ENCODE peak calls at places on chromosomes 11 and 22, in six cellular contexts. One of them, this sample, is unnamed.

GRCh38 chr11:43934359-43935130 is 7.9 kb upstream of the C11orf96 start:
- DNase-seq in astrocyte of the spinal cord: no peak
- DNase-seq in colonic mucosa: no peak
- DNase-seq in natural killer cell: no peak
- DNase-seq in fibroblast of lung: no peak
- DNase-seq in Calu3: no peak
- DNase-seq in this sample: no peak

GRCh38 chr11:36044636-36045035 is 100.8 kb downstream of the LDLRAD3 start:
- DNase-seq in astrocyte of the spinal cord: no peak
- DNase-seq in colonic mucosa: no peak
- DNase-seq in natural killer cell: no peak
- DNase-seq in fibroblast of lung: no peak
- DNase-seq in Calu3: no peak
- DNase-seq in this sample: no peak

GRCh38 chr11:114260077-114260476 is 36.1 kb upstream of the NNMT start:
- DNase-seq in astrocyte of the spinal cord: no peak
- DNase-seq in colonic mucosa: no peak
- DNase-seq in natural killer cell: no peak
- DNase-seq in fibroblast of lung: no peak
- DNase-seq in Calu3: no peak
- DNase-seq in this sample: no peak

GRCh38 chr11:78961186-78961782 is 386.6 kb upstream of the NARS2 start:
- DNase-seq in astrocyte of the spinal cord: peak
- DNase-seq in colonic mucosa: peak
- DNase-seq in natural killer cell: no peak
- DNase-seq in fibroblast of lung: peak
- DNase-seq in Calu3: peak
- DNase-seq in this sample: peak

GRCh38 chr22:41770715-41771452 is 29.6 kb upstream of the CCDC134 start:
- DNase-seq in astrocyte of the spinal cord: no peak
- DNase-seq in colonic mucosa: no peak
- DNase-seq in natural killer cell: no peak
- DNase-seq in fibroblast of lung: no peak
- DNase-seq in Calu3: no peak
- DNase-seq in this sample: no peak

GRCh38 chr11:114563077-114563476 is 3.4 kb upstream of the NXPE1 start:
- DNase-seq in astrocyte of the spinal cord: no peak
- DNase-seq in colonic mucosa: no peak
- DNase-seq in natural killer cell: no peak
- DNase-seq in fibroblast of lung: no peak
- DNase-seq in Calu3: no peak
- DNase-seq in this sample: no peak

GRCh38 chr11:58813693-58814092 is 30.8 kb downstream of the GLYATL2 start:
- DNase-seq in astrocyte of the spinal cord: peak
- DNase-seq in colonic mucosa: no peak
- DNase-seq in natural killer cell: no peak
- DNase-seq in fibroblast of lung: no peak
- DNase-seq in Calu3: no peak
- DNase-seq in this sample: no peak

GRCh38 chr22:41445171-41446056 is 1.2 kb downstream of the TOB2 start:
- DNase-seq in astrocyte of the spinal cord: peak
- DNase-seq in colonic mucosa: peak
- DNase-seq in natural killer cell: no peak
- DNase-seq in fibroblast of lung: no peak
- DNase-seq in Calu3: no peak
- DNase-seq in this sample: no peak

GRCh38 chr11:59753650-59754493 is 1.3 kb upstream of the STX3 start:
- DNase-seq in astrocyte of the spinal cord: peak
- DNase-seq in colonic mucosa: peak
- DNase-seq in natural killer cell: peak
- DNase-seq in fibroblast of lung: peak
- DNase-seq in Calu3: peak
- DNase-seq in this sample: peak

GRCh38 chr11:108708173-108708572 is 43.3 kb downstream of the DDX10 start:
- DNase-seq in astrocyte of the spinal cord: no peak
- DNase-seq in colonic mucosa: no peak
- DNase-seq in natural killer cell: no peak
- DNase-seq in fibroblast of lung: no peak
- DNase-seq in Calu3: no peak
- DNase-seq in this sample: no peak

GRCh38 chr11:108705061-108705460 is 40.2 kb downstream of the DDX10 start:
- DNase-seq in astrocyte of the spinal cord: no peak
- DNase-seq in colonic mucosa: no peak
- DNase-seq in natural killer cell: no peak
- DNase-seq in fibroblast of lung: no peak
- DNase-seq in Calu3: no peak
- DNase-seq in this sample: no peak

GRCh38 chr11:108713076-108713790 is 48.4 kb downstream of the DDX10 start:
- DNase-seq in astrocyte of the spinal cord: peak
- DNase-seq in colonic mucosa: no peak
- DNase-seq in natural killer cell: no peak
- DNase-seq in fibroblast of lung: peak
- DNase-seq in Calu3: no peak
- DNase-seq in this sample: peak

GRCh38 chr11:108715239-108715638 is 50.4 kb downstream of the DDX10 start:
- DNase-seq in astrocyte of the spinal cord: no peak
- DNase-seq in colonic mucosa: no peak
- DNase-seq in natural killer cell: no peak
- DNase-seq in fibroblast of lung: no peak
- DNase-seq in Calu3: no peak
- DNase-seq in this sample: no peak

DNA sequence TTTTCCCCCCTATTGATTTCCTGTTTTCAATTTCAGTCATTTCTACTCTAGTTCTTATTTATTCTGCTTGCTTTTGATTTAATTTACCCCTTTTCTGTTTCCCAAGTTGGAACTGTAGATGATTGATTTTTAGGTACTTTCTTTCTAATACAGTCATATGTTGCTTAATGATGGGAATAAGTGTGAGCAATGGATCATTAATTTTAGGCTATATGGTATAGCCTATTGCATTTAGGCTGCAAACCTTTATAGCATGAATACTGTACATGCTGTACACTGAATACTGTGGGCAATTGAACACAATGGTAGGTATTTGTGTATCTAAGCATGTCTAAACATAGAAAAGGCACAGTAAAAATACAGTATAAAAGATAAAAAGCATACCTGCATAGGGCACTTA is 44.9 kb downstream of the DDX10 start:
- DNase-seq in astrocyte of the spinal cord: no peak
- DNase-seq in colonic mucosa: no peak
- DNase-seq in natural killer cell: no peak
- DNase-seq in fibroblast of lung: no peak
- DNase-seq in Calu3: no peak
- DNase-seq in this sample: no peak
- TF ChIP-seq CTCF in astrocyte of the spinal cord: no peak
- TF ChIP-seq CTCF in colonic mucosa: no peak
- TF ChIP-seq CTCF in natural killer cell: no peak
- TF ChIP-seq CTCF in fibroblast of lung: no peak
- TF ChIP-seq CTCF in Calu3: no peak
- TF ChIP-seq CTCF in this sample: no peak

DNA sequence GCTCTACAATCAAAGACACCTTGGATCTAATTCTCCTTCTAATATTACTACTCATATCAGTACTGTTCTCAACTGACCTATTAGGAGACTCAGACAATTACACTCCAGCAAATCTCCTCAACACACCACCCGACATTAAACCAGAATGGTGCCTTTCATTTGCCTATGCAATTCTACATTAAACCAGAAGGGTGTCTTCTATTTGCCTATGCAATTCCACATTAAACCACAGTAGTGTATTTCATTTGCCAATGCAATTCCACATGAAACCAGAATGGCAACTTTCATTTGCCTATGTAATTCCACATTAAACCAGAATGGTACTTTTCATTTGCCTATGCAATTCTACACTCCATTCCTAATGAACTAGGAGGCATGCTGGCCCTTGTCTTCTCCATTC is 15.3 kb upstream of the APOL3 start:
- DNase-seq in astrocyte of the spinal cord: no peak
- DNase-seq in colonic mucosa: no peak
- DNase-seq in natural killer cell: no peak
- DNase-seq in fibroblast of lung: no peak
- DNase-seq in Calu3: no peak
- DNase-seq in this sample: no peak
- TF ChIP-seq CTCF in astrocyte of the spinal cord: no peak
- TF ChIP-seq CTCF in colonic mucosa: no peak
- TF ChIP-seq CTCF in natural killer cell: no peak
- TF ChIP-seq CTCF in fibroblast of lung: no peak
- TF ChIP-seq CTCF in Calu3: no peak
- TF ChIP-seq CTCF in this sample: no peak

DNA sequence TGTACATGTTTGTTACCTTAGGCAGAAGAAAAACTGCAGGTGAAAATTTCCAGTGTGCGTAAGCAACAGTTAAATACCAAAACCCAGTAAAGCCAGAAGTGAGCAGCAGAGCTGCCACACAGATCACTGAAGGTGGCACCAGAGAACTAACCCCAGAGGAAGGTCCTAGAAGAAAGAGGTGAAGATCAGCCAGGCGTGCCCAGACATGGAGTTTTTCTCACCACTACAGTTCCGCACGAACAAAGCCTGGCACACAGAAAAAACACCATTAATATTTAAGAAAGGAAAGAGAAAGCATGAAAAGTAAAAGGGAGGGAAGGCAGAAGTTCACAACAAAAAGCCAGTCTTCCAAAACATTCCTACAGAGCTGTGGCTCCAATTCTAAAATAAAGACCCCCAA is 60.7 kb downstream of the STK33 start:
- DNase-seq in astrocyte of the spinal cord: no peak
- DNase-seq in colonic mucosa: no peak
- DNase-seq in natural killer cell: no peak
- DNase-seq in fibroblast of lung: no peak
- DNase-seq in Calu3: no peak
- DNase-seq in this sample: peak
- TF ChIP-seq CTCF in astrocyte of the spinal cord: no peak
- TF ChIP-seq CTCF in colonic mucosa: no peak
- TF ChIP-seq CTCF in natural killer cell: no peak
- TF ChIP-seq CTCF in fibroblast of lung: no peak
- TF ChIP-seq CTCF in Calu3: no peak
- TF ChIP-seq CTCF in this sample: peak

GRCh38 chr22:20180640-20181039 is 29.8 kb upstream of the CCDC188 start:
- DNase-seq in astrocyte of the spinal cord: no peak
- DNase-seq in colonic mucosa: no peak
- DNase-seq in natural killer cell: no peak
- DNase-seq in fibroblast of lung: no peak
- DNase-seq in Calu3: no peak
- DNase-seq in this sample: no peak

GRCh38 chr22:20181194-20181931 is 30.5 kb upstream of the CCDC188 start:
- DNase-seq in astrocyte of the spinal cord: no peak
- DNase-seq in colonic mucosa: no peak
- DNase-seq in natural killer cell: no peak
- DNase-seq in fibroblast of lung: no peak
- DNase-seq in Calu3: no peak
- DNase-seq in this sample: no peak

GRCh38 chr22:20179455-20180244 is 28.8 kb upstream of the CCDC188 start:
- DNase-seq in astrocyte of the spinal cord: no peak
- DNase-seq in colonic mucosa: no peak
- DNase-seq in natural killer cell: no peak
- DNase-seq in fibroblast of lung: no peak
- DNase-seq in Calu3: no peak
- DNase-seq in this sample: no peak

GRCh38 chr22:20178922-20179227 is 28.0 kb upstream of the CCDC188 start:
- DNase-seq in astrocyte of the spinal cord: no peak
- DNase-seq in colonic mucosa: no peak
- DNase-seq in natural killer cell: no peak
- DNase-seq in fibroblast of lung: no peak
- DNase-seq in Calu3: no peak
- DNase-seq in this sample: no peak

DNA sequence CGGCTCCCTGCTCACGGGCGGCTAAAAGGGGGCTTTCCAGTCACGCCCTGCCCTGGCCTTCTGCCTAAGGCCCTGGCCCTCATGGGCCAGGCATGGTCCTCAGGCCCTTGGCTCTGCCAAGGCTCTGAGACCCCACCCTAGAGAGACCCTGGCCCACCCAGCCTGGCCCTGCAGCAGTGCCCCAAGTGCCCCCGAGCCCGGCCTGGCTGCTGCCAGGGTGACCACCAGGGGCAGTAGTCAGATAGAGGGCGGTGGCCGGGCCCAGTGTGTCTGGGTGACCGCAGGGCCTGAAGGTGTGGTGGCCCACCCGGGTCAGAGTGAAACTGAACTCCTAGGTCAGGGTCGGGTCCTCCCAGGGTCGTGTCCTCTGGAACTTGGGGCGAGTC is 29.4 kb upstream of the CCDC188 start:
- DNase-seq in astrocyte of the spinal cord: no peak
- DNase-seq in colonic mucosa: no peak
- DNase-seq in natural killer cell: no peak
- DNase-seq in fibroblast of lung: no peak
- DNase-seq in Calu3: peak
- DNase-seq in this sample: no peak
- TF ChIP-seq CTCF in astrocyte of the spinal cord: peak
- TF ChIP-seq CTCF in colonic mucosa: no peak
- TF ChIP-seq CTCF in natural killer cell: no peak
- TF ChIP-seq CTCF in fibroblast of lung: no peak
- TF ChIP-seq CTCF in Calu3: peak
- TF ChIP-seq CTCF in this sample: no peak

DNA sequence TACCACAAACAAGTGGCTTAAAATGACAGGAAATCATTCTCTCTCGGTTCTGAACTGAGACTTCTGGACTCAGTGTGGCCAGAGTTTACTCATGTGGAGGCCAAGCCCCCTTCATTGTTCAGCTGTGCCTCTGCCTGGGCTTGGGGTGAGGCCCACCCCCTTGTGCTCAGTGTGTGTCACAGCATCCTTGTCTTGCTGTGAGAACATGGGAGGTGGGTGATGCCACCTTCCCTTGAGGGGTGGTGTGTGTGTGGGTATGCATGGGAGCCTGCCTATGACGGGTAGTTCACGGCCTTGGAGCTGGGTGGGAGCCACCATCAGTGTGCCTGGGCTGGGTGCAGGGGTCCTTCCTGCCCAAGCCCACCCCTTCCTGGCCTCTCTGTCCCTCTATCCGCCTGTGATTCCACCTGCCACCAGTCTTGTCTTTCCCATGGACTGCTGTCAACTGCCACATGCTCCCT is 101.7 kb downstream of the MORC2 start:
- DNase-seq in astrocyte of the spinal cord: no peak
- DNase-seq in colonic mucosa: no peak
- DNase-seq in natural killer cell: no peak
- DNase-seq in fibroblast of lung: no peak
- DNase-seq in Calu3: no peak
- DNase-seq in this sample: no peak
- TF ChIP-seq CTCF in astrocyte of the spinal cord: no peak
- TF ChIP-seq CTCF in colonic mucosa: no peak
- TF ChIP-seq CTCF in natural killer cell: no peak
- TF ChIP-seq CTCF in fibroblast of lung: no peak
- TF ChIP-seq CTCF in Calu3: no peak
- TF ChIP-seq CTCF in this sample: no peak

DNA sequence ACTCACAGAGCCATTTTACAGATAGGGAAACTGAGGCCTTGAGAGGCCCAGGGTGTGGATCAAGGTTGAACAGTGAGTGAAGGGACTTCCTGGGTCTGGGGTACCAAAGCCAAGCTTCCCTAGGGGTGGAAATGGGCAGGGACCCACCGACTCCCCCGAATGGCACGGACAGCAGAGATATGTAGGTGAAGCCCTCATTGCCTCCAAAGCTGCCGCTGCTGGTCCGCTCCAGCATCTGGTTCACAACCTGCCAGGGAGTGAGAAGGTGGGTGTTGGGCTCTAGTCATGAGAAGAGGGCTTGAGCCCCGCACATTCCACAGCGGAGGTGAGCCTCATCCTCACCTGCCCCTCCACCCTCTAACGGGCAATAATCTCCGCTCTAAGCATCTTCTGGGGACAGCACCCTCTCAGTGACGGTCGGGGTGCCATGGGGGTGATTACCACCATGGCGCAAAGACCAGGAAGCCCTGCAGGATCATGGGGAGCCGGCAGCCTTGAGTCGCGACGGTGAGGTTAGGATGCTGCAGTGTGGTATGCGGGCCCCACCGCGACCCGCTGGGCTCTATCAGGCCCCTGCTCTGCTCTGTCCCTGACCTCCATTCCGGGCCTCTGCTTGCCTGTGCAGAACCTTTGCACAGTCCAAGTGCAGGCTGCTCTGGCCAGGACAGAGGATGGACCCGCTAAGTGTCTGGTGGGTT is 10.8 kb downstream of the ALDH3B2 start:
- DNase-seq in astrocyte of the spinal cord: no peak
- DNase-seq in colonic mucosa: no peak
- DNase-seq in natural killer cell: no peak
- DNase-seq in fibroblast of lung: no peak
- DNase-seq in Calu3: no peak
- DNase-seq in this sample: no peak
- TF ChIP-seq CTCF in astrocyte of the spinal cord: no peak
- TF ChIP-seq CTCF in colonic mucosa: no peak
- TF ChIP-seq CTCF in natural killer cell: no peak
- TF ChIP-seq CTCF in fibroblast of lung: no peak
- TF ChIP-seq CTCF in Calu3: no peak
- TF ChIP-seq CTCF in this sample: no peak